ENCODE peak calls at places on chromosomes 3 and 15, in eight cellular contexts. One of them, this sample, is unnamed.

GRCh38 chr3:122589297-122589696 is 11.8 kb downstream of the PARP15 start:
- DNase-seq in H9: no peak
- DNase-seq in endothelial cell: no peak
- DNase-seq in fibroblast of lung: no peak
- DNase-seq in fibroblast of the aortic adventitia: no peak
- DNase-seq in IMR-90: no peak
- DNase-seq in cardiac fibroblast: no peak
- DNase-seq in epithelial cell of esophagus: no peak
- DNase-seq in this sample: no peak

GRCh38 chr15:48440084-48440483 is 108.9 kb downstream of the DUT start:
- DNase-seq in H9: peak
- DNase-seq in endothelial cell: no peak
- DNase-seq in fibroblast of lung: peak
- DNase-seq in fibroblast of the aortic adventitia: peak
- DNase-seq in IMR-90: peak
- DNase-seq in cardiac fibroblast: peak
- DNase-seq in epithelial cell of esophagus: no peak
- DNase-seq in this sample: no peak

GRCh38 chr15:91055548-91056331 is 33.3 kb upstream of the VPS33B start:
- DNase-seq in H9: peak
- DNase-seq in endothelial cell: peak
- DNase-seq in fibroblast of lung: peak
- DNase-seq in fibroblast of the aortic adventitia: peak
- DNase-seq in IMR-90: peak
- DNase-seq in cardiac fibroblast: peak
- DNase-seq in epithelial cell of esophagus: peak
- DNase-seq in this sample: peak

GRCh38 chr3:127959041-127959440 is 44.0 kb downstream of the KBTBD12 start:
- DNase-seq in H9: no peak
- DNase-seq in endothelial cell: no peak
- DNase-seq in fibroblast of lung: no peak
- DNase-seq in fibroblast of the aortic adventitia: no peak
- DNase-seq in IMR-90: no peak
- DNase-seq in cardiac fibroblast: no peak
- DNase-seq in epithelial cell of esophagus: peak
- DNase-seq in this sample: no peak

GRCh38 chr15:90153658-90154057 is 47.5 kb upstream of the SEMA4B start:
- DNase-seq in H9: no peak
- DNase-seq in endothelial cell: no peak
- DNase-seq in fibroblast of lung: no peak
- DNase-seq in fibroblast of the aortic adventitia: no peak
- DNase-seq in IMR-90: no peak
- DNase-seq in cardiac fibroblast: no peak
- DNase-seq in epithelial cell of esophagus: no peak
- DNase-seq in this sample: no peak

GRCh38 chr3:69439683-69440270 is 53.9 kb upstream of the FRMD4B start:
- DNase-seq in H9: no peak
- DNase-seq in endothelial cell: no peak
- DNase-seq in fibroblast of lung: peak
- DNase-seq in fibroblast of the aortic adventitia: peak
- DNase-seq in IMR-90: peak
- DNase-seq in cardiac fibroblast: peak
- DNase-seq in epithelial cell of esophagus: peak
- DNase-seq in this sample: peak

GRCh38 chr3:105362021-105362665 is 4.6 kb upstream of the ALCAM start:
- DNase-seq in H9: no peak
- DNase-seq in endothelial cell: no peak
- DNase-seq in fibroblast of lung: peak
- DNase-seq in fibroblast of the aortic adventitia: peak
- DNase-seq in IMR-90: peak
- DNase-seq in cardiac fibroblast: peak
- DNase-seq in epithelial cell of esophagus: peak
- DNase-seq in this sample: no peak

GRCh38 chr3:125318497-125318847 is 56.7 kb downstream of the ZNF148 start:
- DNase-seq in H9: no peak
- DNase-seq in endothelial cell: no peak
- DNase-seq in fibroblast of lung: no peak
- DNase-seq in fibroblast of the aortic adventitia: no peak
- DNase-seq in IMR-90: no peak
- DNase-seq in cardiac fibroblast: no peak
- DNase-seq in epithelial cell of esophagus: no peak
- DNase-seq in this sample: no peak

GRCh38 chr3:192422998-192423349 is 304.4 kb downstream of the FGF12 start:
- DNase-seq in H9: no peak
- DNase-seq in endothelial cell: no peak
- DNase-seq in fibroblast of lung: peak
- DNase-seq in fibroblast of the aortic adventitia: no peak
- DNase-seq in IMR-90: no peak
- DNase-seq in cardiac fibroblast: peak
- DNase-seq in epithelial cell of esophagus: no peak
- DNase-seq in this sample: no peak

GRCh38 chr3:38203690-38204089 is 38.4 kb downstream of the OXSR1 start:
- DNase-seq in H9: no peak
- DNase-seq in endothelial cell: no peak
- DNase-seq in fibroblast of lung: no peak
- DNase-seq in fibroblast of the aortic adventitia: no peak
- DNase-seq in IMR-90: no peak
- DNase-seq in cardiac fibroblast: no peak
- DNase-seq in epithelial cell of esophagus: no peak
- DNase-seq in this sample: no peak

GRCh38 chr3:149368850-149369497 is 8.5 kb downstream of the TM4SF1 start:
- DNase-seq in H9: no peak
- DNase-seq in endothelial cell: no peak
- DNase-seq in fibroblast of lung: no peak
- DNase-seq in fibroblast of the aortic adventitia: no peak
- DNase-seq in IMR-90: no peak
- DNase-seq in cardiac fibroblast: no peak
- DNase-seq in epithelial cell of esophagus: no peak
- DNase-seq in this sample: no peak

GRCh38 chr15:101191242-101191641 is 60.6 kb downstream of the CHSY1 start:
- DNase-seq in H9: no peak
- DNase-seq in endothelial cell: no peak
- DNase-seq in fibroblast of lung: no peak
- DNase-seq in fibroblast of the aortic adventitia: no peak
- DNase-seq in IMR-90: peak
- DNase-seq in cardiac fibroblast: no peak
- DNase-seq in epithelial cell of esophagus: no peak
- DNase-seq in this sample: no peak

GRCh38 chr3:100893108-100893507 is 100.1 kb downstream of the ABI3BP start:
- DNase-seq in H9: no peak
- DNase-seq in endothelial cell: no peak
- DNase-seq in fibroblast of lung: no peak
- DNase-seq in fibroblast of the aortic adventitia: no peak
- DNase-seq in IMR-90: peak
- DNase-seq in cardiac fibroblast: no peak
- DNase-seq in epithelial cell of esophagus: peak
- DNase-seq in this sample: no peak

GRCh38 chr3:156456771-156457224 is 98.1 kb downstream of the SSR3 start:
- DNase-seq in H9: peak
- DNase-seq in endothelial cell: no peak
- DNase-seq in fibroblast of lung: no peak
- DNase-seq in fibroblast of the aortic adventitia: no peak
- DNase-seq in IMR-90: peak
- DNase-seq in cardiac fibroblast: no peak
- DNase-seq in epithelial cell of esophagus: peak
- DNase-seq in this sample: peak

GRCh38 chr3:115615001-115615447 is 8.3 kb upstream of the GAP43 start:
- DNase-seq in H9: peak
- DNase-seq in endothelial cell: no peak
- DNase-seq in fibroblast of lung: peak
- DNase-seq in fibroblast of the aortic adventitia: peak
- DNase-seq in IMR-90: peak
- DNase-seq in cardiac fibroblast: peak
- DNase-seq in epithelial cell of esophagus: peak
- DNase-seq in this sample: peak

GRCh38 chr15:82936966-82937647 is 15.4 kb downstream of the HOMER2 start:
- DNase-seq in H9: no peak
- DNase-seq in endothelial cell: no peak
- DNase-seq in fibroblast of lung: no peak
- DNase-seq in fibroblast of the aortic adventitia: no peak
- DNase-seq in IMR-90: peak
- DNase-seq in cardiac fibroblast: no peak
- DNase-seq in epithelial cell of esophagus: peak
- DNase-seq in this sample: no peak

GRCh38 chr3:171566803-171567422 is 106.7 kb upstream of the TNIK start:
- DNase-seq in H9: no peak
- DNase-seq in endothelial cell: no peak
- DNase-seq in fibroblast of lung: peak
- DNase-seq in fibroblast of the aortic adventitia: peak
- DNase-seq in IMR-90: peak
- DNase-seq in cardiac fibroblast: peak
- DNase-seq in epithelial cell of esophagus: peak
- DNase-seq in this sample: peak

GRCh38 chr15:38128389-38128788 is 124.2 kb upstream of the SPRED1 start:
- DNase-seq in H9: no peak
- DNase-seq in endothelial cell: no peak
- DNase-seq in fibroblast of lung: peak
- DNase-seq in fibroblast of the aortic adventitia: peak
- DNase-seq in IMR-90: peak
- DNase-seq in cardiac fibroblast: peak
- DNase-seq in epithelial cell of esophagus: peak
- DNase-seq in this sample: no peak

GRCh38 chr3:39189648-39190269 is 2.6 kb downstream of the XIRP1 start:
- DNase-seq in H9: peak
- DNase-seq in endothelial cell: peak
- DNase-seq in fibroblast of lung: peak
- DNase-seq in fibroblast of the aortic adventitia: peak
- DNase-seq in IMR-90: peak
- DNase-seq in cardiac fibroblast: peak
- DNase-seq in epithelial cell of esophagus: peak
- DNase-seq in this sample: peak

GRCh38 chr15:63826513-63826912 is 7.2 kb downstream of the HERC1 start:
- DNase-seq in H9: no peak
- DNase-seq in endothelial cell: no peak
- DNase-seq in fibroblast of lung: peak
- DNase-seq in fibroblast of the aortic adventitia: peak
- DNase-seq in IMR-90: peak
- DNase-seq in cardiac fibroblast: peak
- DNase-seq in epithelial cell of esophagus: peak
- DNase-seq in this sample: peak
- TF ChIP-seq CTCF in H9: no peak
- TF ChIP-seq CTCF in endothelial cell: no peak
- TF ChIP-seq CTCF in fibroblast of lung: peak
- TF ChIP-seq CTCF in fibroblast of the aortic adventitia: peak
- TF ChIP-seq CTCF in IMR-90: peak
- TF ChIP-seq CTCF in cardiac fibroblast: no peak
- TF ChIP-seq CTCF in epithelial cell of esophagus: no peak
- TF ChIP-seq CTCF in this sample: no peak

GRCh38 chr3:99172736-99173657 is 271.5 kb upstream of the DCBLD2 start:
- DNase-seq in H9: peak
- DNase-seq in endothelial cell: peak
- DNase-seq in fibroblast of lung: peak
- DNase-seq in fibroblast of the aortic adventitia: peak
- DNase-seq in IMR-90: peak
- DNase-seq in cardiac fibroblast: peak
- DNase-seq in epithelial cell of esophagus: peak
- DNase-seq in this sample: peak
- TF ChIP-seq CTCF in H9: peak
- TF ChIP-seq CTCF in endothelial cell: peak
- TF ChIP-seq CTCF in fibroblast of lung: peak
- TF ChIP-seq CTCF in fibroblast of the aortic adventitia: peak
- TF ChIP-seq CTCF in IMR-90: peak
- TF ChIP-seq CTCF in cardiac fibroblast: peak
- TF ChIP-seq CTCF in epithelial cell of esophagus: peak
- TF ChIP-seq CTCF in this sample: peak

DNA sequence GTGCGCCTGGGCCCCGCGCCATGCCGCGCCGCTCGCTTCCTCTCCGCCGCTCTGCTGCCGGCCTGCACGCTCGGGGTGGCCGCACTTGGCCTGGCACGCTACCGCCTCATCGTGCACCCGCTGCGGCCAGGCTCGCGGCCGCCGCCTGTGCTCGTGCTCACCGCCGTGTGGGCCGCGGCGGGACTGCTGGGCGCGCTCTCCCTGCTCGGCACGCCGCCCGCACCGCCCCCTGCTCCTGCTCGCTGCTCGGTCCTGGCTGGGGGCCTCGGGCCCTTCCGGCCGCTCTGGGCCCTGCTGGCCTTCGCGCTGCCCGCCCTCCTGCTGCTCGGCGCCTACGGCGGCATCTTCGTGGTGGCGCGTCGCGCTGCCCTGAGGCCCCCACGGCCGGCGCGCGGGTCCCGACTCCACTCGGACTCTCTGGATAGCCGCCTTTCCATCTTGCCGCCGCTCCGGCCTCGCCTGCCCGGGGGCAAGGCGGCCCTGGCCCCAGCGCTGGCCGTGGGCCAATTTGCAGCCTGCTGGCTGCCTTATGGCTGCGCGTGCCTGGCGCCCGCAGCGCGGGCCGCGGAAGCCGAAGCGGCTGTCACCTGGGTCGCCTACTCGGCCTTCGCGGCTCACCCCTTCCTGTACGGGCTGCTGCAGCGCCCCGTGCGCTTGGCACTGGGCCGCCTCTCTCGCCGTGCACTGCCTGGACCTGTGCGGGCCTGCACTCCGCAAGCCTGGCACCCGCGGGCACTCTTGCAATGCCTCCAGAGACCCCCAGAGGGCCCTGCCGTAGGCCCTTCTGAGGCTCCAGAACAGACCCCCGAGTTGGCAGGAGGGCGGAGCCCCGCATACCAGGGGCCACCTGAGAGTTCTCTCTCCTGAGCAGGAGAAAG is 951 bp downstream of the GPR62 start:
- DNase-seq in H9: peak
- DNase-seq in endothelial cell: peak
- DNase-seq in fibroblast of lung: peak
- DNase-seq in fibroblast of the aortic adventitia: peak
- DNase-seq in IMR-90: no peak
- DNase-seq in cardiac fibroblast: peak
- DNase-seq in epithelial cell of esophagus: peak
- DNase-seq in this sample: peak
- TF ChIP-seq CTCF in H9: peak
- TF ChIP-seq CTCF in endothelial cell: peak
- TF ChIP-seq CTCF in fibroblast of lung: peak
- TF ChIP-seq CTCF in fibroblast of the aortic adventitia: peak
- TF ChIP-seq CTCF in IMR-90: peak
- TF ChIP-seq CTCF in cardiac fibroblast: peak
- TF ChIP-seq CTCF in epithelial cell of esophagus: peak
- TF ChIP-seq CTCF in this sample: peak

GRCh38 chr3:49161808-49162530 is 4.2 kb downstream of the CCDC71 start:
- DNase-seq in H9: no peak
- DNase-seq in endothelial cell: no peak
- DNase-seq in fibroblast of lung: no peak
- DNase-seq in fibroblast of the aortic adventitia: no peak
- DNase-seq in IMR-90: no peak
- DNase-seq in cardiac fibroblast: no peak
- DNase-seq in epithelial cell of esophagus: no peak
- DNase-seq in this sample: no peak

GRCh38 chr3:49158792-49159191 is 7.3 kb downstream of the CCDC71 start:
- DNase-seq in H9: no peak
- DNase-seq in endothelial cell: no peak
- DNase-seq in fibroblast of lung: no peak
- DNase-seq in fibroblast of the aortic adventitia: no peak
- DNase-seq in IMR-90: no peak
- DNase-seq in cardiac fibroblast: no peak
- DNase-seq in epithelial cell of esophagus: no peak
- DNase-seq in this sample: no peak

GRCh38 chr3:49161197-49161596 is 4.9 kb downstream of the CCDC71 start:
- DNase-seq in H9: no peak
- DNase-seq in endothelial cell: no peak
- DNase-seq in fibroblast of lung: no peak
- DNase-seq in fibroblast of the aortic adventitia: no peak
- DNase-seq in IMR-90: no peak
- DNase-seq in cardiac fibroblast: no peak
- DNase-seq in epithelial cell of esophagus: no peak
- DNase-seq in this sample: no peak

GRCh38 chr3:49157289-49157688 is 8.8 kb downstream of the CCDC71 start:
- DNase-seq in H9: no peak
- DNase-seq in endothelial cell: no peak
- DNase-seq in fibroblast of lung: no peak
- DNase-seq in fibroblast of the aortic adventitia: no peak
- DNase-seq in IMR-90: no peak
- DNase-seq in cardiac fibroblast: no peak
- DNase-seq in epithelial cell of esophagus: peak
- DNase-seq in this sample: no peak

GRCh38 chr3:49158108-49158709 is 7.9 kb downstream of the CCDC71 start:
- DNase-seq in H9: peak
- DNase-seq in endothelial cell: peak
- DNase-seq in fibroblast of lung: peak
- DNase-seq in fibroblast of the aortic adventitia: peak
- DNase-seq in IMR-90: no peak
- DNase-seq in cardiac fibroblast: peak
- DNase-seq in epithelial cell of esophagus: peak
- DNase-seq in this sample: peak
- TF ChIP-seq CTCF in H9: peak
- TF ChIP-seq CTCF in endothelial cell: no peak
- TF ChIP-seq CTCF in fibroblast of lung: peak
- TF ChIP-seq CTCF in fibroblast of the aortic adventitia: peak
- TF ChIP-seq CTCF in IMR-90: peak
- TF ChIP-seq CTCF in cardiac fibroblast: peak
- TF ChIP-seq CTCF in epithelial cell of esophagus: peak
- TF ChIP-seq CTCF in this sample: peak

This sample was measured in Calu3.